ENCODE peak calls at places on chromosomes 3 and 15, in nine cellular contexts. V, C, H, U, W, L, Z, D and I are unnamed samples.

GRCh38 chr15:86054338-86054737 is 25.3 kb upstream of the AGBL1 start:
- DNase-seq in V (no peak), C (no peak), H (no peak), U (no peak), W (no peak), L (no peak), Z (no peak), D (no peak), I (no peak)

GRCh38 chr3:118151164-118151563 is 883.5 kb downstream of the IGSF11 start:
- DNase-seq in V (no peak), C (no peak), H (no peak), U (no peak), W (no peak), L (no peak), Z (no peak), D (no peak), I (no peak)

GRCh38 chr15:100932676-100933348 is 13.7 kb downstream of the LRRK1 start:
- DNase-seq in V (no peak), C (no peak), H (no peak), U (no peak), W (no peak), L (no peak), Z (no peak), D (no peak), I (no peak)

GRCh38 chr15:73955851-73956250 is 29.6 kb downstream of the LOXL1 start:
- DNase-seq in V (no peak), C (no peak), H (no peak), U (no peak), W (no peak), L (no peak), Z (no peak), D (no peak), I (no peak)

GRCh38 chr3:125651246-125651645 is 55.9 kb upstream of the OSBPL11 start:
- DNase-seq in V (peak), C (peak), H (no peak), U (no peak), W (peak), L (no peak), Z (peak), D (no peak), I (peak)

GRCh38 chr3:151568095-151568685 is 107.3 kb upstream of the IGSF10 start:
- DNase-seq in V (no peak), C (no peak), H (no peak), U (no peak), W (peak), L (no peak), Z (no peak), D (no peak), I (no peak)

GRCh38 chr3:13301295-13301987 is 118.7 kb downstream of the NUP210 start:
- DNase-seq in V (peak), C (peak), H (peak), U (peak), W (peak), L (no peak), Z (peak), D (no peak), I (peak)

GRCh38 chr15:78695849-78696248 is 54.8 kb upstream of the CHRNB4 start:
- DNase-seq in V (no peak), C (no peak), H (no peak), U (no peak), W (no peak), L (no peak), Z (no peak), D (no peak), I (no peak)

GRCh38 chr3:169660709-169661566 is 2.6 kb downstream of the MECOM start:
- DNase-seq in V (peak), C (peak), H (peak), U (no peak), W (no peak), L (no peak), Z (no peak), D (no peak), I (peak)

GRCh38 chr3:174477491-174477890 is 381.6 kb upstream of the NAALADL2 start:
- DNase-seq in V (no peak), C (no peak), H (no peak), U (no peak), W (no peak), L (no peak), Z (no peak), D (no peak), I (no peak)

GRCh38 chr3:68088216-68088615 is 433.8 kb upstream of the SUCLG2 start:
- DNase-seq in V (no peak), C (no peak), H (no peak), U (no peak), W (no peak), L (no peak), Z (no peak), D (peak), I (no peak)

GRCh38 chr3:47421741-47422649 is 41.2 kb downstream of the PTPN23 start:
- DNase-seq in V (no peak), C (no peak), H (peak), U (no peak), W (peak), L (no peak), Z (no peak), D (no peak), I (peak)

GRCh38 chr3:4882548-4882947 is 96.7 kb upstream of the BHLHE40 start:
- DNase-seq in V (no peak), C (no peak), H (no peak), U (no peak), W (no peak), L (no peak), Z (no peak), D (no peak), I (no peak)
- H3K4me3 ChIP-seq in V (no peak), C (no peak), H (no peak), U (no peak), W (no peak), L (no peak), Z (no peak), D (no peak), I (no peak)

GRCh38 chr15:75685195-75685594 is 27.5 kb downstream of the CSPG4 start:
- DNase-seq in V (no peak), C (no peak), H (no peak), U (no peak), W (no peak), L (no peak), Z (no peak), D (no peak), I (no peak)
- TF ChIP-seq CTCF in V (no peak), C (no peak), H (no peak), U (no peak), W (no peak), L (no peak), Z (no peak), D (no peak), I (no peak)

GRCh38 chr3:52057806-52058099 is 1.4 kb upstream of the DUSP7 start:
- DNase-seq in V (no peak), C (no peak), H (no peak), U (no peak), W (no peak), L (no peak), Z (no peak), D (no peak), I (no peak)
- H3K4me3 ChIP-seq in V (peak), C (peak), H (peak), U (peak), W (peak), L (peak), Z (peak), D (peak), I (no peak)

GRCh38 chr15:92011611-92012367 is 158.3 kb downstream of the SLCO3A1 start:
- DNase-seq in V (peak), C (no peak), H (no peak), U (no peak), W (peak), L (peak), Z (no peak), D (no peak), I (peak)
- TF ChIP-seq CTCF in V (peak), C (no peak), H (no peak), U (no peak), W (no peak), L (no peak), Z (no peak), D (no peak), I (no peak)

DNA sequence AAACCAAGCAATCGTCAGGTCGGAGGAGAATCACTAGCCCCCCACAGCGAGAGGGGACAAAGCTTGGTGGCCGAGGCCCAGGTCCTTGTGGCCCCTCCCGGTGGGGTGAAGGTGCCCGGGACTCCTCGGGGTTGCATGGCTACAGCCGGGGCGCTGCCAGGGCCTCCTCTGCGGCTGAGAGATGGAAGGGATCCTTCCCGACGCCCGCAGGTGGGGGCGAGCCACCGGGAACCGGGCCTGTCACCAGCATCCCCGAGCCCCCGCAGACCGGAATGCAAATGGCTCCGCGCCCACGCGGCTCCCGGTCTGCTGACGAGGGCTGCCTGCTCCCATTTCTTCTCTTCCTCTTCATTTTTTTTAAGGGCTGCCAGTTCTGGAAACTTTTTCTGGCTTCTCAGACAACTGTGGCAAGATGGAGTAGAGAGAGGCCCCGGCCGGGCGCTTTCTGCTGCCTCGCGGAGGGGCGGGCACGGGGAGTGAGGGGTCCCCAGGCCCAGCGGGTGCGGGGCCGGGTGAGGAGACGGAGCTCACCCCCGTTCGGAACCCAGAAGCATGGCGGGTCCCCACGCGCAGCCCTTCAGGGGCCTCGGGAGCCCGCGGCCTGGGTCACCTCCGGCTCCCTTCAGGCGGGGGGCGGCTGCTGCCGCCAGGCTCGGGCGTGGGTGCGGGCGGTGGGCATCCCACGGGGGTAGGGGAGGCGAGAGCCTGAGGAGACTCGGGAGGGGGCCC is 27.5 kb downstream of the MELTF start:
- DNase-seq in V (peak), C (no peak), H (peak), U (peak), W (no peak), L (no peak), Z (no peak), D (no peak), I (no peak)
- H3K4me3 ChIP-seq in V (no peak), C (peak), H (peak), U (peak), W (peak), L (peak), Z (peak), D (peak), I (peak)

DNA sequence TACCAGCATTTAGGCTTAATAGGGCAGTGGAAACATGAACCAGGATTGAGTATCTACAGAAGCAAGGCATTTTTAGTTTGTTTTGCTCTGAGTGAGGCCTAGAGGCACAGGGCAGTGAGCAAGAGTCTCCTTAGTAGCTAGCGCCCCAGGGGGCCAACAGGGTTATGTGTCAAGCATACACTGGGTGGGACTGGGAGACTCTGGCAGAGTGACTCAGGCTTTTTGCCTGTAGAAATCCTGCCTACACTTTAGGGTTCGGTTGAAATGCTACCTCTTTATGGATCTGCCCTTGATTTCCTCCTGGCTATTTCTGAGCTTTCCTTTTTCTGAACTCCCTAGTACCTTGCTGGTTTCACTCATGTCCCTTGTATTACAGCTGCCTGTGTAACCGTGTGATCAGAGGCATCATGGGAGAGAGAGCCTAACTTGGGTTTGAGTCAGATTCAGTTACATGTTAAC is 72.2 kb downstream of the TOP2B start:
- DNase-seq in V (peak), C (peak), H (peak), U (no peak), W (peak), L (peak), Z (no peak), D (no peak), I (peak)
- TF ChIP-seq CTCF in V (peak), C (peak), H (peak), U (no peak), W (peak), L (peak), Z (peak), D (no peak), I (peak)

GRCh38 chr15:71115567-71116351 is 488 bp downstream of the THSD4 start:
- DNase-seq in V (peak), C (peak), H (peak), U (peak), W (peak), L (no peak), Z (no peak), D (no peak), I (peak)
- H3K4me3 ChIP-seq in V (peak), C (peak), H (peak), U (peak), W (peak), L (peak), Z (peak), D (no peak), I (peak)